ENCODE peak calls at places on chromosomes 11 and 22, in six cellular contexts. X, N, R, I, V and H are unnamed samples.

GRCh38 chr11:7436657-7437056 is 48.6 kb upstream of the OLFML1 start:
- DNase-seq in X (no peak), N (no peak), R (no peak), I (no peak), V (no peak), H (no peak)

GRCh38 chr11:4543561-4543960 is 1.4 kb upstream of the OR52M1 start:
- DNase-seq in X (peak; percentile 44), N (no peak), R (no peak), I (no peak), V (no peak), H (no peak)

GRCh38 chr11:124865902-124866851 is 945 bp downstream of the ROBO3 start:
- DNase-seq in X (no peak), N (peak; percentile 43), R (no peak), I (peak; percentile 38), V (peak; percentile 32), H (peak; percentile 85)

GRCh38 chr11:37817727-37818270 is 1219.8 kb upstream of the RAG2 start:
- DNase-seq in X (no peak), N (no peak), R (no peak), I (no peak), V (no peak), H (no peak)

GRCh38 chr11:111694851-111695250 is 71.3 kb downstream of the PPP2R1B start:
- DNase-seq in X (no peak), N (no peak), R (no peak), I (no peak), V (no peak), H (no peak)

GRCh38 chr11:23398052-23398451 is 537.8 kb upstream of the CCDC179 start:
- DNase-seq in X (no peak), N (peak; percentile 75), R (no peak), I (no peak), V (no peak), H (no peak)

GRCh38 chr22:38872831-38873248 is 824 bp upstream of the CBX6 start:
- DNase-seq in X (no peak), N (peak; percentile 64), R (peak; percentile 45), I (peak; percentile 72), V (peak; percentile 46), H (peak; percentile 69)

GRCh38 chr11:132115454-132115853 is 745.0 kb downstream of the NTM start:
- DNase-seq in X (no peak), N (no peak), R (no peak), I (no peak), V (no peak), H (no peak)

GRCh38 chr11:95498731-95499396 is 267.9 kb upstream of the SESN3 start:
- DNase-seq in X (no peak), N (no peak), R (no peak), I (no peak), V (no peak), H (no peak)

GRCh38 chr11:28863422-28863821 is 755.2 kb downstream of the METTL15 start:
- DNase-seq in X (peak; percentile 7), N (no peak), R (no peak), I (no peak), V (no peak), H (no peak)

GRCh38 chr11:83725718-83726117 is 439.6 kb upstream of the CCDC90B start:
- DNase-seq in X (no peak), N (no peak), R (no peak), I (no peak), V (no peak), H (no peak)

GRCh38 chr11:19359425-19360000 is 118.8 kb upstream of the E2F8 start:
- DNase-seq in X (no peak), N (no peak), R (no peak), I (no peak), V (peak; percentile 51), H (no peak)

GRCh38 chr22:49242480-49242879 is 585.2 kb downstream of the BRD1 start:
- DNase-seq in X (no peak), N (no peak), R (no peak), I (no peak), V (no peak), H (no peak)